ENCODE peak calls at places on chromosomes 16 and 17, in six cellular contexts. One of them, this sample, is unnamed.

GRCh38 chr17:45225964-45226530 is 4.4 kb downstream of the FMNL1 start:
- DNase-seq in stimulated activated CD4-positive, alpha-beta T cell treated with anti-CD3 and anti-CD28 coated beads, Interleukin-1b, Interleukin-23, amount 100 ng/mL, for 48 hours: peak
- DNase-seq in psoas muscle: peak
- DNase-seq in T-helper 1 cell: peak
- DNase-seq in esophagus muscularis mucosa: no peak
- DNase-seq in neural crest cell: no peak
- DNase-seq in this sample: no peak

GRCh38 chr17:80866050-80866793 is 125.4 kb upstream of the CHMP6 start:
- DNase-seq in psoas muscle: peak
- DNase-seq in esophagus muscularis mucosa: no peak
- DNase-seq in stimulated activated CD4-positive, alpha-beta T cell treated with anti-CD3 and anti-CD28 coated beads, Interleukin-1b, Interleukin-23, amount 100 ng/mL, for 48 hours: peak
- DNase-seq in T-helper 1 cell: peak
- DNase-seq in neural crest cell: peak
- DNase-seq in this sample: peak

GRCh38 chr17:80498242-80498919 is 22.0 kb upstream of the NPTX1 start:
- DNase-seq in T-helper 1 cell: no peak
- DNase-seq in neural crest cell: peak
- DNase-seq in stimulated activated CD4-positive, alpha-beta T cell treated with anti-CD3 and anti-CD28 coated beads, Interleukin-1b, Interleukin-23, amount 100 ng/mL, for 48 hours: no peak
- DNase-seq in psoas muscle: peak
- DNase-seq in esophagus muscularis mucosa: no peak
- DNase-seq in this sample: peak

GRCh38 chr17:72631568-72631967 is 460.9 kb downstream of the SLC39A11 start:
- DNase-seq in stimulated activated CD4-positive, alpha-beta T cell treated with anti-CD3 and anti-CD28 coated beads, Interleukin-1b, Interleukin-23, amount 100 ng/mL, for 48 hours: no peak
- DNase-seq in psoas muscle: no peak
- DNase-seq in T-helper 1 cell: no peak
- DNase-seq in neural crest cell: no peak
- DNase-seq in esophagus muscularis mucosa: no peak
- DNase-seq in this sample: no peak

GRCh38 chr16:75552951-75553350 is 3.1 kb downstream of the TMEM231 start:
- DNase-seq in T-helper 1 cell: no peak
- DNase-seq in stimulated activated CD4-positive, alpha-beta T cell treated with anti-CD3 and anti-CD28 coated beads, Interleukin-1b, Interleukin-23, amount 100 ng/mL, for 48 hours: no peak
- DNase-seq in psoas muscle: no peak
- DNase-seq in esophagus muscularis mucosa: no peak
- DNase-seq in neural crest cell: no peak
- DNase-seq in this sample: no peak

GRCh38 chr17:80192268-80192667 is 22.4 kb downstream of the CARD14 start:
- DNase-seq in esophagus muscularis mucosa: no peak
- DNase-seq in psoas muscle: no peak
- DNase-seq in stimulated activated CD4-positive, alpha-beta T cell treated with anti-CD3 and anti-CD28 coated beads, Interleukin-1b, Interleukin-23, amount 100 ng/mL, for 48 hours: no peak
- DNase-seq in neural crest cell: peak
- DNase-seq in T-helper 1 cell: no peak
- DNase-seq in this sample: peak

GRCh38 chr17:15464211-15464610 is 3.2 kb downstream of the CDRT4 start:
- DNase-seq in stimulated activated CD4-positive, alpha-beta T cell treated with anti-CD3 and anti-CD28 coated beads, Interleukin-1b, Interleukin-23, amount 100 ng/mL, for 48 hours: no peak
- DNase-seq in neural crest cell: no peak
- DNase-seq in psoas muscle: no peak
- DNase-seq in esophagus muscularis mucosa: no peak
- DNase-seq in T-helper 1 cell: no peak
- DNase-seq in this sample: no peak

GRCh38 chr17:38663125-38663751 is 11.5 kb downstream of the EPOP start:
- DNase-seq in esophagus muscularis mucosa: no peak
- DNase-seq in psoas muscle: peak
- DNase-seq in T-helper 1 cell: peak
- DNase-seq in neural crest cell: peak
- DNase-seq in stimulated activated CD4-positive, alpha-beta T cell treated with anti-CD3 and anti-CD28 coated beads, Interleukin-1b, Interleukin-23, amount 100 ng/mL, for 48 hours: peak
- DNase-seq in this sample: peak

GRCh38 chr17:40301315-40301714 is 7.7 kb upstream of the RARA start:
- DNase-seq in T-helper 1 cell: no peak
- DNase-seq in esophagus muscularis mucosa: no peak
- DNase-seq in stimulated activated CD4-positive, alpha-beta T cell treated with anti-CD3 and anti-CD28 coated beads, Interleukin-1b, Interleukin-23, amount 100 ng/mL, for 48 hours: no peak
- DNase-seq in psoas muscle: no peak
- DNase-seq in neural crest cell: no peak
- DNase-seq in this sample: no peak

GRCh38 chr17:41907185-41907556 is 11.6 kb downstream of the ACLY start:
- DNase-seq in T-helper 1 cell: no peak
- DNase-seq in neural crest cell: no peak
- DNase-seq in esophagus muscularis mucosa: no peak
- DNase-seq in stimulated activated CD4-positive, alpha-beta T cell treated with anti-CD3 and anti-CD28 coated beads, Interleukin-1b, Interleukin-23, amount 100 ng/mL, for 48 hours: no peak
- DNase-seq in psoas muscle: no peak
- DNase-seq in this sample: no peak

GRCh38 chr17:82529914-82530300 is 10.4 kb downstream of the FOXK2 start:
- DNase-seq in neural crest cell: no peak
- DNase-seq in esophagus muscularis mucosa: no peak
- DNase-seq in T-helper 1 cell: no peak
- DNase-seq in stimulated activated CD4-positive, alpha-beta T cell treated with anti-CD3 and anti-CD28 coated beads, Interleukin-1b, Interleukin-23, amount 100 ng/mL, for 48 hours: no peak
- DNase-seq in psoas muscle: no peak
- DNase-seq in this sample: no peak

GRCh38 chr16:86806838-86807351 is 228.5 kb downstream of the FOXL1 start:
- DNase-seq in stimulated activated CD4-positive, alpha-beta T cell treated with anti-CD3 and anti-CD28 coated beads, Interleukin-1b, Interleukin-23, amount 100 ng/mL, for 48 hours: no peak
- DNase-seq in T-helper 1 cell: no peak
- DNase-seq in esophagus muscularis mucosa: no peak
- DNase-seq in neural crest cell: no peak
- DNase-seq in psoas muscle: no peak
- DNase-seq in this sample: peak

GRCh38 chr17:1002771-1003555 is 6.0 kb downstream of the TIMM22 start:
- DNase-seq in neural crest cell: no peak
- DNase-seq in T-helper 1 cell: no peak
- DNase-seq in esophagus muscularis mucosa: no peak
- DNase-seq in psoas muscle: no peak
- DNase-seq in stimulated activated CD4-positive, alpha-beta T cell treated with anti-CD3 and anti-CD28 coated beads, Interleukin-1b, Interleukin-23, amount 100 ng/mL, for 48 hours: no peak
- DNase-seq in this sample: no peak

GRCh38 chr16:58010886-58011285 is 9.7 kb downstream of the USB1 start:
- DNase-seq in stimulated activated CD4-positive, alpha-beta T cell treated with anti-CD3 and anti-CD28 coated beads, Interleukin-1b, Interleukin-23, amount 100 ng/mL, for 48 hours: no peak
- DNase-seq in psoas muscle: no peak
- DNase-seq in esophagus muscularis mucosa: no peak
- DNase-seq in T-helper 1 cell: no peak
- DNase-seq in neural crest cell: no peak
- DNase-seq in this sample: no peak

GRCh38 chr17:16286947-16287562 is 66.2 kb downstream of the CENPV start:
- DNase-seq in psoas muscle: peak
- DNase-seq in T-helper 1 cell: no peak
- DNase-seq in stimulated activated CD4-positive, alpha-beta T cell treated with anti-CD3 and anti-CD28 coated beads, Interleukin-1b, Interleukin-23, amount 100 ng/mL, for 48 hours: no peak
- DNase-seq in neural crest cell: no peak
- DNase-seq in esophagus muscularis mucosa: no peak
- DNase-seq in this sample: peak

GRCh38 chr16:21194771-21195301 is 16.5 kb downstream of the ZP2 start:
- DNase-seq in esophagus muscularis mucosa: no peak
- DNase-seq in psoas muscle: no peak
- DNase-seq in T-helper 1 cell: no peak
- DNase-seq in neural crest cell: no peak
- DNase-seq in stimulated activated CD4-positive, alpha-beta T cell treated with anti-CD3 and anti-CD28 coated beads, Interleukin-1b, Interleukin-23, amount 100 ng/mL, for 48 hours: no peak
- DNase-seq in this sample: peak

GRCh38 chr17:9470171-9470570 is 105.4 kb downstream of the STX8 start:
- DNase-seq in psoas muscle: no peak
- DNase-seq in T-helper 1 cell: peak
- DNase-seq in stimulated activated CD4-positive, alpha-beta T cell treated with anti-CD3 and anti-CD28 coated beads, Interleukin-1b, Interleukin-23, amount 100 ng/mL, for 48 hours: no peak
- DNase-seq in neural crest cell: no peak
- DNase-seq in esophagus muscularis mucosa: no peak
- DNase-seq in this sample: peak

GRCh38 chr17:80526116-80526910 is 18.3 kb upstream of the RPTOR start:
- DNase-seq in stimulated activated CD4-positive, alpha-beta T cell treated with anti-CD3 and anti-CD28 coated beads, Interleukin-1b, Interleukin-23, amount 100 ng/mL, for 48 hours: no peak
- DNase-seq in neural crest cell: no peak
- DNase-seq in T-helper 1 cell: no peak
- DNase-seq in esophagus muscularis mucosa: no peak
- DNase-seq in psoas muscle: no peak
- DNase-seq in this sample: no peak

GRCh38 chr16:5490499-5490898 is 392.9 kb upstream of the EEF2KMT start:
- DNase-seq in psoas muscle: peak
- DNase-seq in T-helper 1 cell: peak
- DNase-seq in neural crest cell: peak
- DNase-seq in stimulated activated CD4-positive, alpha-beta T cell treated with anti-CD3 and anti-CD28 coated beads, Interleukin-1b, Interleukin-23, amount 100 ng/mL, for 48 hours: peak
- DNase-seq in esophagus muscularis mucosa: no peak
- DNase-seq in this sample: peak

GRCh38 chr17:13735861-13736260 is 134.1 kb upstream of the HS3ST3A1 start:
- DNase-seq in psoas muscle: no peak
- DNase-seq in stimulated activated CD4-positive, alpha-beta T cell treated with anti-CD3 and anti-CD28 coated beads, Interleukin-1b, Interleukin-23, amount 100 ng/mL, for 48 hours: no peak
- DNase-seq in T-helper 1 cell: no peak
- DNase-seq in esophagus muscularis mucosa: no peak
- DNase-seq in neural crest cell: no peak
- DNase-seq in this sample: no peak

GRCh38 chr16:75770051-75770450 is 43.8 kb upstream of the CPHXL start:
- DNase-seq in neural crest cell: no peak
- DNase-seq in stimulated activated CD4-positive, alpha-beta T cell treated with anti-CD3 and anti-CD28 coated beads, Interleukin-1b, Interleukin-23, amount 100 ng/mL, for 48 hours: no peak
- DNase-seq in psoas muscle: no peak
- DNase-seq in esophagus muscularis mucosa: no peak
- DNase-seq in T-helper 1 cell: no peak
- DNase-seq in this sample: no peak

GRCh38 chr16:83882118-83882879 is 16.6 kb upstream of the MLYCD start:
- DNase-seq in neural crest cell: no peak
- DNase-seq in psoas muscle: peak
- DNase-seq in stimulated activated CD4-positive, alpha-beta T cell treated with anti-CD3 and anti-CD28 coated beads, Interleukin-1b, Interleukin-23, amount 100 ng/mL, for 48 hours: no peak
- DNase-seq in esophagus muscularis mucosa: no peak
- DNase-seq in T-helper 1 cell: no peak
- DNase-seq in this sample: no peak

GRCh38 chr16:71762186-71762585 is 37.7 kb upstream of the PHLPP2 start:
- DNase-seq in T-helper 1 cell: no peak
- DNase-seq in esophagus muscularis mucosa: no peak
- DNase-seq in stimulated activated CD4-positive, alpha-beta T cell treated with anti-CD3 and anti-CD28 coated beads, Interleukin-1b, Interleukin-23, amount 100 ng/mL, for 48 hours: no peak
- DNase-seq in psoas muscle: no peak
- DNase-seq in neural crest cell: no peak
- DNase-seq in this sample: no peak

GRCh38 chr17:72152392-72152727 is 31.5 kb downstream of the SOX9 start:
- DNase-seq in stimulated activated CD4-positive, alpha-beta T cell treated with anti-CD3 and anti-CD28 coated beads, Interleukin-1b, Interleukin-23, amount 100 ng/mL, for 48 hours: no peak
- DNase-seq in neural crest cell: no peak
- DNase-seq in psoas muscle: no peak
- DNase-seq in esophagus muscularis mucosa: no peak
- DNase-seq in T-helper 1 cell: no peak
- DNase-seq in this sample: peak

GRCh38 chr16:52568495-52568894 is 21.6 kb upstream of the TOX3 start:
- DNase-seq in T-helper 1 cell: no peak
- DNase-seq in esophagus muscularis mucosa: no peak
- DNase-seq in neural crest cell: no peak
- DNase-seq in stimulated activated CD4-positive, alpha-beta T cell treated with anti-CD3 and anti-CD28 coated beads, Interleukin-1b, Interleukin-23, amount 100 ng/mL, for 48 hours: no peak
- DNase-seq in psoas muscle: no peak
- DNase-seq in this sample: no peak

GRCh38 chr17:15261818-15262290 is 3.3 kb downstream of the PMP22 start:
- DNase-seq in esophagus muscularis mucosa: no peak
- DNase-seq in stimulated activated CD4-positive, alpha-beta T cell treated with anti-CD3 and anti-CD28 coated beads, Interleukin-1b, Interleukin-23, amount 100 ng/mL, for 48 hours: no peak
- DNase-seq in neural crest cell: no peak
- DNase-seq in psoas muscle: no peak
- DNase-seq in T-helper 1 cell: no peak
- DNase-seq in this sample: no peak

GRCh38 chr17:41415833-41416335 is 8.5 kb downstream of the KRT37 start:
- DNase-seq in esophagus muscularis mucosa: no peak
- DNase-seq in psoas muscle: no peak
- DNase-seq in T-helper 1 cell: no peak
- DNase-seq in stimulated activated CD4-positive, alpha-beta T cell treated with anti-CD3 and anti-CD28 coated beads, Interleukin-1b, Interleukin-23, amount 100 ng/mL, for 48 hours: no peak
- DNase-seq in neural crest cell: no peak
- DNase-seq in this sample: no peak

GRCh38 chr16:5709889-5710288 is 612.3 kb upstream of the EEF2KMT start:
- DNase-seq in T-helper 1 cell: no peak
- DNase-seq in neural crest cell: peak
- DNase-seq in psoas muscle: no peak
- DNase-seq in esophagus muscularis mucosa: no peak
- DNase-seq in stimulated activated CD4-positive, alpha-beta T cell treated with anti-CD3 and anti-CD28 coated beads, Interleukin-1b, Interleukin-23, amount 100 ng/mL, for 48 hours: no peak
- DNase-seq in this sample: no peak

GRCh38 chr17:54524501-54524900 is 376.2 kb upstream of the TOM1L1 start:
- DNase-seq in psoas muscle: no peak
- DNase-seq in T-helper 1 cell: no peak
- DNase-seq in stimulated activated CD4-positive, alpha-beta T cell treated with anti-CD3 and anti-CD28 coated beads, Interleukin-1b, Interleukin-23, amount 100 ng/mL, for 48 hours: no peak
- DNase-seq in esophagus muscularis mucosa: no peak
- DNase-seq in neural crest cell: no peak
- DNase-seq in this sample: no peak